ENCODE peak calls at places on chromosomes 2 and 18, in six cellular contexts. Q is A172; K is T-cell; T is Ammon's horn; P is activated CD8-positive, alpha-beta memory T cell treated with anti-CD3 and anti-CD28 coated beads for 1 hour; U is GOT3. F is an unnamed sample.

GRCh38 chr2:39068757-39069515 is 51.9 kb downstream of the SOS1 start:
- DNase-seq in Q (peak; percentile 13), K (no peak), T (no peak), P (no peak), U (no peak), F (no peak)

GRCh38 chr2:128452536-128453530 is 134.2 kb upstream of the HS6ST1 start:
- DNase-seq in Q (no peak), K (no peak), T (no peak), P (no peak), U (no peak), F (no peak)

GRCh38 chr18:36809590-36810381 is 19.0 kb downstream of the TPGS2 start:
- DNase-seq in Q (peak; percentile 62), K (no peak), T (peak; percentile 89), P (peak; percentile 6), U (no peak), F (peak; percentile 10)

GRCh38 chr18:80249217-80250093 is 2.1 kb upstream of the PARD6G start:
- DNase-seq in Q (peak; percentile 10), K (no peak), T (no peak), P (no peak), U (no peak), F (no peak)

GRCh38 chr2:111715987-111716900 is 167.7 kb downstream of the ANAPC1 start:
- DNase-seq in Q (no peak), K (no peak), T (no peak), P (no peak), U (no peak), F (no peak)

GRCh38 chr2:238278626-238279323 is 9.6 kb downstream of the PER2 start:
- DNase-seq in Q (no peak), K (no peak), T (no peak), P (no peak), U (no peak), F (no peak)

GRCh38 chr18:79684283-79684631 is 4.7 kb downstream of the CTDP1 start:
- DNase-seq in Q (no peak), K (no peak), T (no peak), P (peak; percentile 15), U (no peak), F (no peak)

GRCh38 chr2:19362094-19362649 is 3.7 kb upstream of the OSR1 start:
- DNase-seq in Q (peak; percentile 35), K (no peak), T (no peak), P (no peak), U (no peak), F (no peak)

GRCh38 chr2:174161490-174161889 is 86.8 kb downstream of the OLA1 start:
- DNase-seq in Q (no peak), K (no peak), T (no peak), P (no peak), U (no peak), F (no peak)

GRCh38 chr2:188628989-188629889 is 337.6 kb downstream of the GULP1 start:
- DNase-seq in Q (peak; percentile 32), K (no peak), T (no peak), P (no peak), U (peak; percentile 9), F (no peak)

GRCh38 chr2:208373460-208374089 is 33.0 kb upstream of the PTH2R start:
- DNase-seq in Q (peak; percentile 65), K (no peak), T (peak; percentile 63), P (no peak), U (no peak), F (no peak)

GRCh38 chr2:144707927-144708326 is 188.0 kb upstream of the ZEB2 start:
- DNase-seq in Q (peak; percentile 70), K (no peak), T (peak; percentile 18), P (no peak), U (no peak), F (no peak)

GRCh38 chr2:164812378-164812777 is 29.2 kb downstream of the COBLL1 start:
- DNase-seq in Q (no peak), K (no peak), T (no peak), P (no peak), U (no peak), F (no peak)

GRCh38 chr2:86533589-86533988 is 29.7 kb downstream of the CHMP3 start:
- DNase-seq in Q (no peak), K (no peak), T (no peak), P (no peak), U (no peak), F (no peak)

GRCh38 chr2:223513771-223514455 is 88.2 kb downstream of the SCG2 start:
- DNase-seq in Q (no peak), K (no peak), T (no peak), P (no peak), U (no peak), F (no peak)

GRCh38 chr2:187422277-187422676 is 25.8 kb downstream of the CALCRL start:
- DNase-seq in Q (no peak), K (no peak), T (no peak), P (no peak), U (no peak), F (no peak)